ENCODE peak calls at places on chromosomes 11 and 22, in four cellular contexts. U is prostate gland; P is DND-41; Y is CD8-positive, alpha-beta memory T cell. S is an unnamed sample.

GRCh38 chr11:132408877-132409276 is 1038.5 kb downstream of the NTM start:
- DNase-seq in U (no peak), P (no peak), Y (no peak), S (no peak)

GRCh38 chr22:40183029-40183581 is 5.4 kb downstream of the TNRC6B start:
- DNase-seq in U (peak), P (no peak), Y (no peak), S (peak)

GRCh38 chr11:118342503-118343161 is at the start of gene CD3D:
- DNase-seq in U (no peak), P (peak), Y (peak), S (no peak)

GRCh38 chr11:79413258-79413657 is 27.6 kb downstream of the TENM4 start:
- DNase-seq in U (no peak), P (no peak), Y (no peak), S (peak)

GRCh38 chr11:39304586-39304985 is 2154.9 kb downstream of the LRRC4C start:
- DNase-seq in U (no peak), P (no peak), Y (no peak), S (no peak)

GRCh38 chr11:122104381-122104780 is 11.6 kb downstream of the BLID start:
- DNase-seq in U (no peak), P (no peak), Y (no peak), S (no peak)

GRCh38 chr11:12441081-12441801 is 63.9 kb downstream of the PARVA start:
- DNase-seq in U (no peak), P (no peak), Y (no peak), S (no peak)

GRCh38 chr11:134125507-134125906 is 56.6 kb downstream of the JAM3 start:
- DNase-seq in U (no peak), P (no peak), Y (no peak), S (no peak)

GRCh38 chr11:65241134-65241533 is 20.6 kb upstream of the POLA2 start:
- DNase-seq in U (no peak), P (no peak), Y (no peak), S (no peak)

GRCh38 chr11:79466411-79466810 is 25.6 kb upstream of the TENM4 start:
- DNase-seq in U (no peak), P (no peak), Y (no peak), S (no peak)

GRCh38 chr22:49957826-49958461 is 2.6 kb upstream of the PIM3 start:
- DNase-seq in U (no peak), P (no peak), Y (no peak), S (no peak)

GRCh38 chr22:27573280-27573711 is 228.3 kb downstream of the MN1 start:
- DNase-seq in U (no peak), P (no peak), Y (no peak), S (peak)

GRCh38 chr22:23225724-23226496 is 45.6 kb downstream of the BCR start:
- DNase-seq in U (peak), P (peak), Y (no peak), S (no peak)

GRCh38 chr11:5151713-5152153 is 2.8 kb downstream of the OR52A1 start:
- DNase-seq in U (no peak), P (no peak), Y (no peak), S (no peak)

GRCh38 chr11:111849631-111850030 is 21.8 kb downstream of the ALG9 start:
- DNase-seq in U (no peak), P (no peak), Y (no peak), S (no peak)

GRCh38 chr11:116167706-116168458 is 604.9 kb downstream of the BUD13 start:
- DNase-seq in U (no peak), P (no peak), Y (no peak), S (no peak)

GRCh38 chr11:44320289-44320973 is 10.5 kb upstream of the ALX4 start:
- DNase-seq in U (no peak), P (no peak), Y (no peak), S (no peak)

GRCh38 chr11:13487661-13488030 is 8.2 kb downstream of the PTH start:
- DNase-seq in U (no peak), P (no peak), Y (no peak), S (no peak)

GRCh38 chr11:63551889-63552266 is 11.3 kb downstream of the PLAAT2 start:
- DNase-seq in U (no peak), P (peak), Y (peak), S (no peak)

GRCh38 chr11:1942541-1943260 is 4.4 kb upstream of the MRPL23 start:
- DNase-seq in U (no peak), P (no peak), Y (no peak), S (no peak)

GRCh38 chr11:62443390-62444201 is 24.8 kb downstream of the SCGB1A1 start:
- DNase-seq in U (no peak), P (no peak), Y (no peak), S (no peak)

GRCh38 chr11:129813216-129813791 is 2.3 kb upstream of the TMEM45B start:
- DNase-seq in U (no peak), P (no peak), Y (no peak), S (no peak)

GRCh38 chr11:65850217-65851082 is 7.5 kb downstream of the CFL1 start:
- DNase-seq in U (no peak), P (no peak), Y (no peak), S (no peak)

GRCh38 chr11:18748766-18749375 is 22.9 kb upstream of the IGSF22 start:
- DNase-seq in U (no peak), P (no peak), Y (no peak), S (no peak)

GRCh38 chr11:17748761-17749721 is 14.5 kb downstream of the KCNC1 start:
- DNase-seq in U (no peak), P (no peak), Y (no peak), S (no peak)

GRCh38 chr11:69319255-69320106 is 25.5 kb downstream of the MYEOV start:
- DNase-seq in U (no peak), P (no peak), Y (no peak), S (peak)

GRCh38 chr11:108559904-108560303 is 33.7 kb downstream of the EXPH5 start:
- DNase-seq in U (no peak), P (no peak), Y (no peak), S (no peak)

GRCh38 chr11:14376920-14377319 is 17.9 kb upstream of the RRAS2 start:
- DNase-seq in U (no peak), P (no peak), Y (no peak), S (no peak)

GRCh38 chr22:17074648-17075002 is 10.2 kb upstream of the IL17RA start:
- DNase-seq in U (no peak), P (no peak), Y (no peak), S (no peak)

GRCh38 chr11:1826552-1827094 is 8.2 kb upstream of the SYT8 start:
- DNase-seq in U (no peak), P (no peak), Y (no peak), S (peak)

GRCh38 chr22:29030016-29030617 is 31.5 kb downstream of the C22orf31 start:
- DNase-seq in U (no peak), P (no peak), Y (no peak), S (no peak)
- H3K4me3 ChIP-seq in U (peak), P (no peak), Y (no peak), S (peak)

DNA sequence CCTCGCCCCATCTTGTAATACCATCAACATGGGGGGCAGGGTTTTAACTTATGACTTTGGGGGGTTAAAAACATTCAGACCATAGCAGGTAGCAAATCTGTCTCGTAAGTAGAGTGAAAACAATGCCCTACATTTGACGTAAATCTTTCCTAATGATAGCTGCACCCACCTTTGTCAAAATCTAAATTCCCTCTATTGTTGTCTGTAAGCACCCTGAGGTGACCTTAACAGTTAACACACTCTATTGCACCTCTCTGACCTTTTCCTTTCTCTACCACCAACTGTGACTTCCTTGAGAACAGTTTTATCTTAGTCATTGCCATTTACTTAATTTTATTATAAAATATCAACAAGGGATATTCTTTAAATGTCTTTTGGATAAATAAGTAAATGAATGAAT is 1024.9 kb upstream of the CNTN5 start:
- DNase-seq in U (no peak), P (no peak), Y (no peak), S (no peak)
- H3K4me3 ChIP-seq in U (no peak), P (no peak), Y (no peak), S (no peak)

GRCh38 chr11:83722392-83722791 is 436.2 kb upstream of the CCDC90B start:
- DNase-seq in U (peak), P (no peak), Y (no peak), S (no peak)
- H3K4me3 ChIP-seq in U (no peak), P (no peak), Y (no peak), S (no peak)

DNA sequence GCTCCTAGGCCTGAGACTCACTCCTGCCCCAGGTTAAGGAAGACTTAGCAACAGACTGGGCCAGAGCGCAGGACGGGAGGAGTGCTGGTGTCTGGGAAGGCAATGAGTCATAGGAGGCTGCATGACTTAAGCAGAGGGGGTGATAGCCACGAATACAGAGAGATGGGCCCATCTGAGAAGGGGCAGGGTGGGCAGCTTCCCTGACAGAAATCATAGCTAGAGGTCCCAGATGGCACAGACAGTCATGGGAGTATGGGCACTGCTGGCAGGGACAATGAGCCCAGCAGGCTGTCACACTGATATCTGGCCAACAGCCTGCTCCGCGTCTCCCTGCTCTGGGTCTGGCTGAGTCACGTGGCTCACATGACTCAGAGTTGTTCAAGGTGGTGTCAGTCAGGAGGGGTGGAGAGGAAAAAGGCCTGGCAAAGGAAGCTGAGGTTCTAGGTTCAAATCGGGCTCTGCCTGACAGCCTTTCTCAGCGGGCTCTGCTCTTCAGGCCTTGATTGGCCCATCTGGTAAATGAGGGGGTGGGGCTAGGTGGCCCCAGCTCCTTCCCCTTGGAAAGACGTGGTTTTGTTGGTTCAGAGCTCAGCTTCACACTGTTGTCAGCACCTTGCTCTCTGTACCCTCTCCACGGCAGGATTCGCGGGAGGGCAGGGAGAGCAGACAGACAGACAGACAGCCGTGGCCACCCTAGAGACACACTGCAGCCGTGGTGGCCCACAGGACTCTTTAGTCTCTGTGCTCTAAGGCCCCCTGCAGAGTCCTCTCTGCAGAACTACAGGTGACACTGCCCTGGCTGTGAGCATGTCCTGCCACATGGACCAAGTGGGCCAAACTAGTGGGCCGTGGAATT is 47.8 kb downstream of the DBX1 start:
- DNase-seq in U (peak), P (no peak), Y (no peak), S (no peak)
- H3K4me3 ChIP-seq in U (no peak), P (no peak), Y (no peak), S (no peak)

GRCh38 chr11:95364324-95365295 is 133.6 kb upstream of the SESN3 start:
- DNase-seq in U (no peak), P (no peak), Y (no peak), S (no peak)

GRCh38 chr11:95363189-95363588 is 132.2 kb upstream of the SESN3 start:
- DNase-seq in U (no peak), P (no peak), Y (no peak), S (no peak)

GRCh38 chr11:95365346-95365745 is 134.3 kb upstream of the SESN3 start:
- DNase-seq in U (no peak), P (no peak), Y (no peak), S (no peak)

GRCh38 chr11:95361180-95361579 is 130.2 kb upstream of the SESN3 start:
- DNase-seq in U (no peak), P (no peak), Y (no peak), S (no peak)

GRCh38 chr11:95363710-95364109 is 132.7 kb upstream of the SESN3 start:
- DNase-seq in U (no peak), P (no peak), Y (no peak), S (peak)
- H3K4me3 ChIP-seq in U (no peak), P (no peak), Y (no peak), S (no peak)